ENCODE peak calls at places on chromosomes 5 and 9, in four cellular contexts. One of them, this sample, is unnamed.

GRCh38 chr5:93054424-93055165 is 526.4 kb downstream of the NR2F1-AS1 start:
- DNase-seq in sigmoid colon: no peak
- DNase-seq in GM10248: no peak
- DNase-seq in mammary epithelial cell: no peak
- DNase-seq in this sample: no peak

GRCh38 chr5:103428411-103428871 is 134.1 kb downstream of the NUDT12 start:
- DNase-seq in GM10248: no peak
- DNase-seq in mammary epithelial cell: peak
- DNase-seq in sigmoid colon: no peak
- DNase-seq in this sample: no peak

GRCh38 chr5:167819406-167819805 is 472.0 kb upstream of the WWC1 start:
- DNase-seq in mammary epithelial cell: peak
- DNase-seq in GM10248: peak
- DNase-seq in sigmoid colon: no peak
- DNase-seq in this sample: no peak

GRCh38 chr5:169356181-169356580 is 55.2 kb upstream of the SLIT3 start:
- DNase-seq in mammary epithelial cell: peak
- DNase-seq in GM10248: no peak
- DNase-seq in sigmoid colon: no peak
- DNase-seq in this sample: no peak

GRCh38 chr5:111929892-111930291 is 172.9 kb upstream of the NREP start:
- DNase-seq in sigmoid colon: no peak
- DNase-seq in GM10248: no peak
- DNase-seq in mammary epithelial cell: peak
- DNase-seq in this sample: no peak

GRCh38 chr9:32579706-32580331 is 6.9 kb upstream of the NDUFB6 start:
- DNase-seq in sigmoid colon: peak
- DNase-seq in mammary epithelial cell: peak
- DNase-seq in GM10248: peak
- DNase-seq in this sample: peak

GRCh38 chr9:129145841-129146292 is 32.2 kb downstream of the IER5L start:
- DNase-seq in sigmoid colon: peak
- DNase-seq in mammary epithelial cell: no peak
- DNase-seq in GM10248: no peak
- DNase-seq in this sample: no peak

GRCh38 chr5:128412145-128412930 is 125.7 kb downstream of the FBN2 start:
- DNase-seq in mammary epithelial cell: no peak
- DNase-seq in GM10248: no peak
- DNase-seq in sigmoid colon: no peak
- DNase-seq in this sample: no peak

GRCh38 chr5:177964471-177964870 is 31.6 kb downstream of the PROP1 start:
- DNase-seq in sigmoid colon: no peak
- DNase-seq in mammary epithelial cell: no peak
- DNase-seq in GM10248: no peak
- DNase-seq in this sample: no peak

GRCh38 chr5:137695651-137696428 is 40.0 kb downstream of the KLHL3 start:
- DNase-seq in sigmoid colon: no peak
- DNase-seq in GM10248: peak
- DNase-seq in mammary epithelial cell: no peak
- DNase-seq in this sample: peak

GRCh38 chr9:237858-238345 is 23.2 kb downstream of the DOCK8 start:
- DNase-seq in sigmoid colon: no peak
- DNase-seq in GM10248: no peak
- DNase-seq in mammary epithelial cell: no peak
- DNase-seq in this sample: no peak

GRCh38 chr5:150527038-150527437 is 19.1 kb downstream of the NDST1 start:
- DNase-seq in GM10248: no peak
- DNase-seq in sigmoid colon: no peak
- DNase-seq in mammary epithelial cell: peak
- DNase-seq in this sample: peak

GRCh38 chr5:66180282-66180955 is 36.3 kb downstream of the SREK1 start:
- DNase-seq in sigmoid colon: no peak
- DNase-seq in mammary epithelial cell: no peak
- DNase-seq in GM10248: no peak
- DNase-seq in this sample: no peak

GRCh38 chr5:137605377-137605776 is 106.3 kb upstream of the SPOCK1 start:
- DNase-seq in sigmoid colon: no peak
- DNase-seq in mammary epithelial cell: peak
- DNase-seq in GM10248: no peak
- DNase-seq in this sample: no peak

GRCh38 chr5:138468133-138468965 is 3.1 kb downstream of the EGR1 start:
- DNase-seq in sigmoid colon: no peak
- DNase-seq in GM10248: no peak
- DNase-seq in mammary epithelial cell: no peak
- DNase-seq in this sample: no peak

GRCh38 chr5:119478781-119479180 is 26.5 kb downstream of the HSD17B4 start:
- DNase-seq in sigmoid colon: no peak
- DNase-seq in GM10248: no peak
- DNase-seq in mammary epithelial cell: peak
- DNase-seq in this sample: no peak

GRCh38 chr5:52909192-52909591 is 80.0 kb upstream of the ITGA2 start:
- DNase-seq in mammary epithelial cell: no peak
- DNase-seq in GM10248: no peak
- DNase-seq in sigmoid colon: no peak
- DNase-seq in this sample: no peak

GRCh38 chr9:95206143-95206542 is 111.4 kb downstream of the FANCC start:
- DNase-seq in mammary epithelial cell: no peak
- DNase-seq in GM10248: no peak
- DNase-seq in sigmoid colon: no peak
- DNase-seq in this sample: no peak

GRCh38 chr9:94941211-94941875 is 214.8 kb downstream of the AOPEP start:
- DNase-seq in sigmoid colon: no peak
- DNase-seq in GM10248: no peak
- DNase-seq in mammary epithelial cell: no peak
- DNase-seq in this sample: no peak

GRCh38 chr5:102010644-102011043 is 285.4 kb downstream of the SLCO4C1 start:
- DNase-seq in mammary epithelial cell: no peak
- DNase-seq in GM10248: no peak
- DNase-seq in sigmoid colon: no peak
- DNase-seq in this sample: no peak

GRCh38 chr5:147481857-147482256 is 28.0 kb downstream of the DPYSL3 start:
- DNase-seq in sigmoid colon: no peak
- DNase-seq in GM10248: peak
- DNase-seq in mammary epithelial cell: peak
- DNase-seq in this sample: no peak

GRCh38 chr5:72634444-72634843 is 127.2 kb upstream of the ZNF366 start:
- DNase-seq in mammary epithelial cell: no peak
- DNase-seq in GM10248: no peak
- DNase-seq in sigmoid colon: no peak
- DNase-seq in this sample: no peak

GRCh38 chr9:129480227-129480626 is 140.7 kb downstream of the C9orf50 start:
- DNase-seq in sigmoid colon: no peak
- DNase-seq in GM10248: no peak
- DNase-seq in mammary epithelial cell: no peak
- DNase-seq in this sample: no peak

GRCh38 chr9:124792976-124793594 is 16.2 kb downstream of the OLFML2A start:
- DNase-seq in sigmoid colon: no peak
- DNase-seq in GM10248: no peak
- DNase-seq in mammary epithelial cell: no peak
- DNase-seq in this sample: no peak

GRCh38 chr9:124795881-124796415 is 19.0 kb downstream of the OLFML2A start:
- DNase-seq in mammary epithelial cell: no peak
- DNase-seq in sigmoid colon: no peak
- DNase-seq in GM10248: no peak
- DNase-seq in this sample: no peak

GRCh38 chr9:124792257-124792975 is 15.5 kb downstream of the OLFML2A start:
- DNase-seq in sigmoid colon: no peak
- DNase-seq in GM10248: no peak
- DNase-seq in mammary epithelial cell: no peak
- DNase-seq in this sample: no peak

GRCh38 chr9:124797343-124798103 is 20.6 kb downstream of the OLFML2A start:
- DNase-seq in GM10248: no peak
- DNase-seq in sigmoid colon: peak
- DNase-seq in mammary epithelial cell: no peak
- DNase-seq in this sample: no peak

GRCh38 chr9:124794902-124795491 is 18.1 kb downstream of the OLFML2A start:
- DNase-seq in sigmoid colon: no peak
- DNase-seq in GM10248: no peak
- DNase-seq in mammary epithelial cell: no peak
- DNase-seq in this sample: no peak
- TF ChIP-seq CTCF in sigmoid colon: no peak
- TF ChIP-seq CTCF in GM10248: no peak
- TF ChIP-seq CTCF in mammary epithelial cell: no peak
- TF ChIP-seq CTCF in this sample: no peak

GRCh38 chr5:139481122-139481533 is 1.4 kb downstream of the STING1 start:
- DNase-seq in GM10248: peak
- DNase-seq in sigmoid colon: peak
- DNase-seq in mammary epithelial cell: no peak
- DNase-seq in this sample: peak

GRCh38 chr5:139475865-139476651 is 5.3 kb downstream of the SMIM33 start:
- DNase-seq in mammary epithelial cell: no peak
- DNase-seq in GM10248: no peak
- DNase-seq in sigmoid colon: no peak
- DNase-seq in this sample: no peak

GRCh38 chr5:139486201-139486600 is 3.6 kb upstream of the STING1 start:
- DNase-seq in mammary epithelial cell: no peak
- DNase-seq in GM10248: no peak
- DNase-seq in sigmoid colon: no peak
- DNase-seq in this sample: no peak

GRCh38 chr5:139482050-139482889 is at the start of gene STING1:
- DNase-seq in GM10248: peak
- DNase-seq in mammary epithelial cell: peak
- DNase-seq in sigmoid colon: peak
- DNase-seq in this sample: peak

GRCh38 chr5:139481580-139482049 is 943 bp downstream of the STING1 start:
- DNase-seq in sigmoid colon: peak
- DNase-seq in mammary epithelial cell: peak
- DNase-seq in GM10248: peak
- DNase-seq in this sample: no peak
- TF ChIP-seq CTCF in sigmoid colon: no peak
- TF ChIP-seq CTCF in mammary epithelial cell: peak
- TF ChIP-seq CTCF in GM10248: no peak
- TF ChIP-seq CTCF in this sample: no peak

GRCh38 chr5:116037236-116037822 is 5.1 kb downstream of the ARL14EPL start:
- DNase-seq in mammary epithelial cell: no peak
- DNase-seq in GM10248: no peak
- DNase-seq in sigmoid colon: no peak
- DNase-seq in this sample: no peak
- TF ChIP-seq CTCF in mammary epithelial cell: peak
- TF ChIP-seq CTCF in GM10248: peak
- TF ChIP-seq CTCF in sigmoid colon: no peak
- TF ChIP-seq CTCF in this sample: no peak

DNA sequence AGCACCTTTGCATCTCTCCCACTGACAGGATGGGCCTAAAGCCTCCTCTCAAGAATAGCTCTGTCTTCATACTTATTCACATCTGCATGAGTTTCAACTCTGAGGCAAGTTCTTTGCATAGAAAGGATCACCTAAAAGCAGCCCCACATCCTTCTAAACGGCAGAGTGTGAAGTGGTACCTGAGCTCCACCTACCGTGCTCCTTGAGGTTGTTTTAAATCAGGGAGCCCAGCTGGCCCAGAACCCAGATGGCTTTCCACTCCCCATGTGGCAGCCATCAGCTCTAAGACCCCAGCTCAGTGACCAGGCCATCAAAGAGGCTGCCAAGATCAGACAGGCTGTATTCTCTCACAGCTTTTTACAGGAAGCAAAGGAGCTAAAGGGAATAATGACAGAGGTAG is 299.3 kb downstream of the RASEF start:
- DNase-seq in GM10248: no peak
- DNase-seq in mammary epithelial cell: no peak
- DNase-seq in sigmoid colon: no peak
- DNase-seq in this sample: no peak
- TF ChIP-seq CTCF in GM10248: no peak
- TF ChIP-seq CTCF in mammary epithelial cell: no peak
- TF ChIP-seq CTCF in sigmoid colon: no peak
- TF ChIP-seq CTCF in this sample: no peak

DNA sequence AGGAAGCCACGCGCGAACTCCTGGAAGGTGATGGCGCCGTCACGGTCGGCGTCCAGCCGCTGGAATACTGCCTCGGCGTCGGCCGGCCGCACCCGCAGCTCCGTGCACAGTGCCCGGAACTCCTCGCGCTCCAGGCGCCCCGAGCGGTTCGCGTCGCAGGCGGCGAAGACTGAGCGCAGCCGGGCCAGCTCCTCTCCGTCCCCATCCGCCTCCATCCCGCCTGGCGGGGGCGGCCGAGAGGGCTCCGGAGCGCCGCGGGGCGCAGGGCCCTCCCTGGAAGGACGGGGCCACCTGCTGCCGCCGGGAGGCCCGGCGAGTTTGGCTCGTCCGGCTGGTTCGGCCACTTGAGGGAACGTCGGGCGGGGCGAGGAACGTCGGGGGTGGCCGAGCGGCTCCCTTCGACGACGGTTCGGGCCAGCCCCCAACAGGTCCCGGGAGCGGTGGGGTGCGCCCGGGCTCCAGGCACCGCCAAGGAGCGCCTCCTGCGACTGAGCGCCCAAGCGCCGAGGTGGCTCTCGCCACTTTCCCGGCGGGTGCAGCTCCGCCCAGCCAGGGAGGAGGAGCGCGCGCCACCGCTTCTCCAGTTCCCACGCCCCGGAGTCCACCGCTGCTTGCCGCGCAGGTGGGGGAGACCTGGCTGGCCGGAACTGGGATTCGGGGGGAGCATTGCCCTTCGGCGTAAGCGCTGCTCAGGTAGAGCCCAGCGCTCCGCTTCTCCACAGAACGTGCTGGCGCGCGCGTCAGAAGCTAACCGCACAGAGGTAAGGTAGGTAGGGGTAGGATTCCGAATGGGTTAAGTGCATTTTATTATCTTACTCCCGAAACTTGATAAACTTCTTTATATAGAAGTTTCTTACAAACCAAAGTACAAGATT is at the start of gene RASEF:
- DNase-seq in mammary epithelial cell: peak
- DNase-seq in GM10248: no peak
- DNase-seq in sigmoid colon: no peak
- DNase-seq in this sample: no peak
- TF ChIP-seq CTCF in mammary epithelial cell: no peak
- TF ChIP-seq CTCF in GM10248: no peak
- TF ChIP-seq CTCF in sigmoid colon: no peak
- TF ChIP-seq CTCF in this sample: no peak

This sample was measured in activated CD8-positive, alpha-beta T cell treated with anti-CD3 and anti-CD28 coated beads for 36 hours.